ENCODE peak calls at places on chromosomes 5 and 9, in seven cellular contexts. V, G, K, E, J, Q and Z are unnamed samples.

GRCh38 chr5:3056901-3057300 is 305.4 kb upstream of the IRX2 start:
- DNase-seq in V (no peak), G (no peak), K (no peak), E (no peak), J (no peak), Q (no peak), Z (no peak)

GRCh38 chr5:58259685-58260152 is 200.2 kb downstream of the PLK2 start:
- DNase-seq in V (no peak), G (no peak), K (peak), E (no peak), J (no peak), Q (no peak), Z (peak)

GRCh38 chr5:553874-554273 is 29.6 kb upstream of the SLC9A3 start:
- DNase-seq in V (no peak), G (no peak), K (no peak), E (no peak), J (no peak), Q (no peak), Z (no peak)

GRCh38 chr5:123696948-123697347 is 185.0 kb downstream of the CSNK1G3 start:
- DNase-seq in V (no peak), G (peak), K (no peak), E (peak), J (no peak), Q (no peak), Z (no peak)

GRCh38 chr5:150153957-150154617 is 1.6 kb downstream of the PDGFRB start:
- DNase-seq in V (peak), G (no peak), K (no peak), E (peak), J (no peak), Q (peak), Z (no peak)

GRCh38 chr9:27094640-27095039 is 14.4 kb upstream of the TEK start:
- DNase-seq in V (no peak), G (no peak), K (no peak), E (no peak), J (no peak), Q (no peak), Z (no peak)

GRCh38 chr9:97753975-97754374 is 56.8 kb upstream of the XPA start:
- DNase-seq in V (no peak), G (no peak), K (no peak), E (no peak), J (no peak), Q (no peak), Z (no peak)

GRCh38 chr5:141192110-141192725 is at the start of gene PCDHB10:
- DNase-seq in V (peak), G (no peak), K (peak), E (no peak), J (peak), Q (no peak), Z (no peak)

GRCh38 chr9:89676281-89676680 is 71.5 kb downstream of the GADD45G start:
- DNase-seq in V (no peak), G (no peak), K (no peak), E (peak), J (peak), Q (no peak), Z (no peak)

GRCh38 chr5:121962943-121963342 is 1.2 kb downstream of the SRFBP1 start:
- DNase-seq in V (no peak), G (no peak), K (no peak), E (no peak), J (no peak), Q (no peak), Z (no peak)

GRCh38 chr5:41772785-41773442 is 97.3 kb downstream of the OXCT1 start:
- DNase-seq in V (no peak), G (no peak), K (no peak), E (no peak), J (no peak), Q (no peak), Z (no peak)

GRCh38 chr9:94204174-94204573 is 54.9 kb upstream of the ZNF169 start:
- DNase-seq in V (no peak), G (no peak), K (no peak), E (no peak), J (no peak), Q (no peak), Z (no peak)

GRCh38 chr9:123302348-123303214 is 34.2 kb upstream of the STRBP start:
- DNase-seq in V (no peak), G (no peak), K (no peak), E (no peak), J (no peak), Q (no peak), Z (no peak)

GRCh38 chr5:10456583-10457562 is 15.2 kb downstream of the ROPN1L start:
- DNase-seq in V (no peak), G (no peak), K (no peak), E (no peak), J (no peak), Q (no peak), Z (no peak)
- H3K27ac ChIP-seq in V (no peak), G (no peak), K (no peak), E (peak), J (no peak), Q (no peak), Z (no peak)

GRCh38 chr9:34016149-34016548 is 32.5 kb downstream of the UBAP2 start:
- DNase-seq in V (no peak), G (no peak), K (no peak), E (no peak), J (no peak), Q (no peak), Z (no peak)

DNA sequence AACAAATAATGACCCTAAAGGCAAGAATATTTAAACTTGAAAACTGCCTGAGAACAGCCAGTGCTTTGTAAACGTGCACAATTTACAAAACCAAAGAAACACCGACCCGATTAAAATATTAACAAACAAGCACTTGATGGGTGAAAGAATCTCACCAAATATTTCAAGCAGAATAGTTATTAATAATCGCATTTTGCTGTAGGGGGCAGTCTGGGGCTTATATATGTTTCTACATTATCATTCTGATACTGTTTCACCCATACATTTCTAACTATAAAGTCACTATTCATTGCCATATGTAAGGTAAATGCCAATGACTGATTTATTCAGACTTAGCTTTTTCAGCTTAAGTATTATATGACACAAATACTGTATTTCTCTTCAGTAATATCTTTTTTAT is 37.7 kb downstream of the UBAP2 start:
- DNase-seq in V (peak), G (no peak), K (no peak), E (no peak), J (peak), Q (no peak), Z (no peak)
- TF ChIP-seq CTCF in V (peak), G (no peak), K (peak), E (peak), J (peak), Q (no peak), Z (peak)

GRCh38 chr5:115456056-115456455 is 88.5 kb downstream of the FEM1C start:
- DNase-seq in V (no peak), G (no peak), K (no peak), E (no peak), J (no peak), Q (no peak), Z (no peak)

GRCh38 chr5:115456539-115456938 is 88.0 kb downstream of the FEM1C start:
- DNase-seq in V (no peak), G (no peak), K (no peak), E (no peak), J (no peak), Q (no peak), Z (no peak)

GRCh38 chr5:115459844-115460243 is 84.7 kb downstream of the FEM1C start:
- DNase-seq in V (no peak), G (no peak), K (no peak), E (no peak), J (no peak), Q (no peak), Z (no peak)

GRCh38 chr5:115457574-115457973 is 87.0 kb downstream of the FEM1C start:
- DNase-seq in V (no peak), G (no peak), K (no peak), E (no peak), J (no peak), Q (no peak), Z (no peak)

DNA sequence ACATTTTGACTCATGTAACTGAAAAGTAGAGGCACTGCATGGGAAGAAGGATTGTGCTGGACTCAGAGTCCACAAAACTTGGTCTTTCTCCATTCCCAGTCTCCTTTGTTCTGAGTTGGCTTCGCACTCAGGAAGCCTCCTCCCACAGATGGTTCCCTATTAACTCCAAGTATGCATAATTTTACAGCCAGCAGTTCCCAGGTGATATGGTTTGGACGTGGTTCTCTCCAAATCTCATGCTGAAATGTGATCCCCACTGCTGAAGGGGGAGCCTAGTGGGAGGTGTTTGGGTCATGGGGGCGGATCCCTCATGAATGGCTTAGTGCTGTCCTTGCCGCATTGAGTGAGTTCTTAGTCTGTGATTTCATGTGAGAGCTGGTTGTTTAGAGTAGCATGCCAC is 86.6 kb downstream of the FEM1C start:
- DNase-seq in V (no peak), G (no peak), K (no peak), E (no peak), J (no peak), Q (no peak), Z (no peak)
- H3K27ac ChIP-seq in V (no peak), G (no peak), K (no peak), E (no peak), J (no peak), Q (no peak), Z (no peak)

GRCh38 chr9:96619109-96619435 is 571 bp downstream of the CDC14B start:
- DNase-seq in V (no peak), G (peak), K (no peak), E (peak), J (peak), Q (peak), Z (no peak)

GRCh38 chr9:96618209-96619108 is 1.2 kb downstream of the CDC14B start:
- DNase-seq in V (no peak), G (peak), K (peak), E (peak), J (peak), Q (peak), Z (no peak)

GRCh38 chr9:96620832-96621269 is 1.2 kb upstream of the CDC14B start:
- DNase-seq in V (peak), G (no peak), K (peak), E (no peak), J (no peak), Q (no peak), Z (no peak)

GRCh38 chr9:96620155-96620514 is 492 bp upstream of the CDC14B start:
- DNase-seq in V (no peak), G (no peak), K (no peak), E (no peak), J (no peak), Q (no peak), Z (no peak)

GRCh38 chr9:96619491-96620154 is at the start of gene CDC14B:
- DNase-seq in V (no peak), G (peak), K (peak), E (peak), J (peak), Q (peak), Z (peak)
- TF ChIP-seq CTCF in V (no peak), G (no peak), K (no peak), E (no peak), J (peak), Q (peak), Z (peak)

GRCh38 chr5:79183011-79183410 is 52.9 kb upstream of the JMY start:
- DNase-seq in V (no peak), G (no peak), K (no peak), E (no peak), J (no peak), Q (no peak), Z (no peak)
- H3K27ac ChIP-seq in V (no peak), G (peak), K (no peak), E (no peak), J (no peak), Q (no peak), Z (peak)

GRCh38 chr9:109253637-109254284 is 67.1 kb downstream of the EPB41L4B start:
- DNase-seq in V (no peak), G (no peak), K (no peak), E (no peak), J (no peak), Q (no peak), Z (no peak)
- TF ChIP-seq CTCF in V (no peak), G (no peak), K (no peak), E (no peak), J (no peak), Q (no peak), Z (peak)

GRCh38 chr5:17099946-17100345 is 117.5 kb upstream of the BASP1 start:
- DNase-seq in V (no peak), G (no peak), K (no peak), E (no peak), J (no peak), Q (no peak), Z (no peak)

GRCh38 chr5:17103471-17103870 is 114.0 kb upstream of the BASP1 start:
- DNase-seq in V (no peak), G (no peak), K (no peak), E (no peak), J (no peak), Q (no peak), Z (no peak)

DNA sequence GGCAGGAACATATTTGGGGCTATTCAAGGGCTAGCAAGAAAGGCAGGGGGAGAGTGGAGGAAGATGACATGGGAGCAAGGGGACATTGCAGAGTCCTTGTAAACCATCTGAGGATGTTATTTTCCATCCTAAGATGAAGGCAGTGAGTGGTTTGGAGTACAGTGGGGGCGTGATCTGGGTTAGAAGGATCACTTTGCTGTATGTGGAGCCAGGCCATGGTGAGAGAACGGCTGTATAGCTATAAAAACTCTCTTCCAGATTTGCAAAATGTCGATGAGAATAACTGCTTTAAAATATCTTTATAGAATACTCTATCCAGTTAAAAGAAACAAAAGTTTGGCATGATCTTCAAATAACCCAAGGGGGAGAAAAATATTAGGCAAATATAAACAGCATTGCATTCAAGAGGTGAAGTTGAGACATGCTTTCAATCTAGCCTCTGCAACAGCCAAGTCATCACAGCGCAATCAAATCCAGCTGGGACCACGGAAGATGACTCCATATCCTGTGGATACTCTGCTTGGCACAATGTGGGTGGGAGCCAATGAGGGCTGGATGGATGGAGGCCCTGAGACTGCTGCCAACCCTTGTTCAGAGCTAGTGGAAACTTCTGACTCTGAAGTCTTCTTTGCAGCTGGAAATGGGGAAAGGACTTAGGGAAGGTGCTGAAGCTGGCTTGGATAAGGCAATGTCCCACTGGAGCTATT is 111.5 kb upstream of the BASP1 start:
- DNase-seq in V (no peak), G (peak), K (no peak), E (no peak), J (no peak), Q (no peak), Z (no peak)
- H3K27ac ChIP-seq in V (no peak), G (no peak), K (no peak), E (no peak), J (no peak), Q (no peak), Z (peak)

DNA sequence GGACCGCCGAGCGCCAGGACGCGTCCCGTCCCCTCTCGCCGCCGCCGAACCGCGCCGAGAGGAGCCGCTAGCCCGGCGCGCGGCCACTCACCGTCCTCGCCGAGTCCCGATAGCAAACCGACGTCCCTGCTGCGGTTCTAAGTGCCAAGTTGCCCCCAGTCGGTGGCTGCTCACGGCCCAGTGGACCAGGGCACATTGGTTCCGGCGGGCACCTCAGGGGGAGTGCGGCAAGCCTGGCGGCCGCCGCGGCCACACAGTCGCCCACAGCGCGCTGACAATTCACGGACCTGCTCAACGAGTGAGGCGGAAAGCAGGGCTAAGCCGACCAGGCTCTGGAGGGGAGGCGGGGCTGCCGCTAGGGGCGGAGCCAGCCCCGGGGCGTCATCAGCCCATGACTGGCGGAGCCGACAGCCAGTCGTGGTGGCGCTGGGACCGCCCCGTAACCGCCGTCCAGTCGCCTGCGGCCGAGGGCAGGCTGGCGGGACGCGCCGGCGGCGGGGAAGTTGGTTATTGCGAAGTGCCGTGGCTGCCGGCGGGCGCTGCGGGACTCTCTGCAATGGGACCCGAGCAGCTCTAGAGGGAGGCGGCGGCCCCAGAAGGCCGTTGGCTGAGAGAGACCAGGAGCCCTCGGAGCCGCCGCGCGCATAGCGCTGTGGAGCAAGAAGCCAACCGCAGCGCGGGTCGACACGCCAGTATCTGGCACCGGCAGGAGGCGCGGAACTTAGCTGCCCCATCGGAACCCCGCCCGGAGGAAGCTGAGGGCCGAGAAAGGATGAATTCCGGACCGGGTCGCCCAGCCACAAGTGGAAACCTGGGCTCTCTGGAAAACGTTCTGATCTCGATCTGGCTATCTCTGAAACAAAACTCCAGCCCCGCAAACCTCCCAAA is at the start of gene MARCHF3:
- DNase-seq in V (peak), G (peak), K (peak), E (peak), J (peak), Q (peak), Z (peak)
- TF ChIP-seq CTCF in V (peak), G (no peak), K (peak), E (peak), J (peak), Q (peak), Z (peak)

GRCh38 chr5:112738180-112738560 is 485 bp downstream of the APC start:
- DNase-seq in V (peak), G (no peak), K (no peak), E (no peak), J (peak), Q (no peak), Z (no peak)
- H3K27ac ChIP-seq in V (peak), G (peak), K (no peak), E (peak), J (peak), Q (no peak), Z (peak)

GRCh38 chr9:93130861-93131481 is 3.1 kb downstream of the NINJ1 start:
- DNase-seq in V (no peak), G (peak), K (no peak), E (peak), J (no peak), Q (peak), Z (no peak)
- TF ChIP-seq CTCF in V (no peak), G (no peak), K (no peak), E (no peak), J (no peak), Q (no peak), Z (no peak)